ENCODE peak calls at places on chromosomes 1 and 21, in six cellular contexts. One of them, this sample, is unnamed. For H3K36me3, the result is how much of the 10 kb centered on the place peaks cover.

GRCh38 chr1:8560611-8561544 is 243.0 kb downstream of the SLC45A1 start:
- DNase-seq in heart right ventricle: no peak
- DNase-seq in HCT116: peak
- DNase-seq in stomach: no peak
- DNase-seq in GM23248: peak
- DNase-seq in endothelial cell of umbilical vein: peak
- DNase-seq in this sample: no peak

GRCh38 chr1:218823291-218823900 is 350.3 kb upstream of the LYPLAL1 start:
- DNase-seq in HCT116: peak
- DNase-seq in stomach: no peak
- DNase-seq in GM23248: peak
- DNase-seq in endothelial cell of umbilical vein: no peak
- DNase-seq in heart right ventricle: no peak
- DNase-seq in this sample: no peak

GRCh38 chr1:44775930-44776748 is 799 bp downstream of the RPS8 start:
- DNase-seq in GM23248: peak
- DNase-seq in endothelial cell of umbilical vein: peak
- DNase-seq in heart right ventricle: no peak
- DNase-seq in HCT116: no peak
- DNase-seq in stomach: no peak
- DNase-seq in this sample: no peak

GRCh38 chr1:196074182-196074581 is 534.1 kb downstream of the KCNT2 start:
- DNase-seq in GM23248: no peak
- DNase-seq in HCT116: no peak
- DNase-seq in stomach: no peak
- DNase-seq in heart right ventricle: no peak
- DNase-seq in endothelial cell of umbilical vein: no peak
- DNase-seq in this sample: no peak

GRCh38 chr1:173127369-173128307 is 76.9 kb upstream of the TNFSF18 start:
- DNase-seq in GM23248: no peak
- DNase-seq in heart right ventricle: no peak
- DNase-seq in HCT116: no peak
- DNase-seq in endothelial cell of umbilical vein: no peak
- DNase-seq in stomach: peak
- DNase-seq in this sample: no peak

GRCh38 chr21:39381009-39381408 is 32.1 kb upstream of the HMGN1 start:
- DNase-seq in heart right ventricle: no peak
- DNase-seq in GM23248: peak
- DNase-seq in stomach: no peak
- DNase-seq in HCT116: no peak
- DNase-seq in endothelial cell of umbilical vein: no peak
- DNase-seq in this sample: no peak

GRCh38 chr1:212669600-212669999 is 30.0 kb downstream of the BATF3 start:
- DNase-seq in endothelial cell of umbilical vein: no peak
- DNase-seq in stomach: no peak
- DNase-seq in HCT116: no peak
- DNase-seq in GM23248: no peak
- DNase-seq in heart right ventricle: no peak
- DNase-seq in this sample: peak

GRCh38 chr1:30713211-30713770 is 10.1 kb downstream of the MATN1 start:
- DNase-seq in endothelial cell of umbilical vein: no peak
- DNase-seq in stomach: no peak
- DNase-seq in HCT116: no peak
- DNase-seq in heart right ventricle: no peak
- DNase-seq in GM23248: peak
- DNase-seq in this sample: no peak

GRCh38 chr1:19385869-19386591 is 73.9 kb downstream of the SLC66A1 start:
- DNase-seq in endothelial cell of umbilical vein: peak
- DNase-seq in HCT116: no peak
- DNase-seq in GM23248: peak
- DNase-seq in stomach: peak
- DNase-seq in heart right ventricle: peak
- DNase-seq in this sample: no peak

GRCh38 chr1:83998599-83999315 is at the start of gene TTLL7:
- DNase-seq in HCT116: no peak
- DNase-seq in heart right ventricle: peak
- DNase-seq in GM23248: peak
- DNase-seq in endothelial cell of umbilical vein: peak
- DNase-seq in stomach: peak
- DNase-seq in this sample: no peak

GRCh38 chr1:14626869-14627607 is 28.6 kb downstream of the KAZN start:
- DNase-seq in HCT116: no peak
- DNase-seq in heart right ventricle: peak
- DNase-seq in stomach: no peak
- DNase-seq in GM23248: no peak
- DNase-seq in endothelial cell of umbilical vein: no peak
- DNase-seq in this sample: no peak

GRCh38 chr1:97508653-97509218 is 412.1 kb downstream of the DPYD start:
- DNase-seq in endothelial cell of umbilical vein: no peak
- DNase-seq in stomach: no peak
- DNase-seq in heart right ventricle: peak
- DNase-seq in HCT116: no peak
- DNase-seq in GM23248: no peak
- DNase-seq in this sample: no peak

GRCh38 chr1:154445040-154445472 is 39.9 kb downstream of the IL6R start:
- DNase-seq in HCT116: no peak
- DNase-seq in stomach: no peak
- DNase-seq in endothelial cell of umbilical vein: no peak
- DNase-seq in GM23248: peak
- DNase-seq in heart right ventricle: no peak
- DNase-seq in this sample: no peak

GRCh38 chr1:16321176-16321867 is 31.0 kb downstream of the FBXO42 start:
- DNase-seq in HCT116: no peak
- DNase-seq in stomach: no peak
- DNase-seq in endothelial cell of umbilical vein: no peak
- DNase-seq in GM23248: peak
- DNase-seq in heart right ventricle: no peak
- DNase-seq in this sample: no peak

GRCh38 chr1:85280636-85281035 is 4.2 kb upstream of the BCL10 start:
- DNase-seq in endothelial cell of umbilical vein: no peak
- DNase-seq in heart right ventricle: no peak
- DNase-seq in stomach: no peak
- DNase-seq in HCT116: no peak
- DNase-seq in GM23248: no peak
- DNase-seq in this sample: no peak

GRCh38 chr1:93716974-93717373 is 35.3 kb upstream of the BCAR3 start:
- DNase-seq in HCT116: no peak
- DNase-seq in heart right ventricle: no peak
- DNase-seq in endothelial cell of umbilical vein: no peak
- DNase-seq in stomach: no peak
- DNase-seq in GM23248: peak
- DNase-seq in this sample: no peak

GRCh38 chr1:64877598-64877997 is 88.8 kb downstream of the JAK1 start:
- DNase-seq in HCT116: no peak
- DNase-seq in heart right ventricle: no peak
- DNase-seq in endothelial cell of umbilical vein: no peak
- DNase-seq in stomach: no peak
- DNase-seq in GM23248: no peak
- DNase-seq in this sample: no peak

GRCh38 chr1:7097938-7098592 is 312.8 kb downstream of the CAMTA1 start:
- DNase-seq in endothelial cell of umbilical vein: no peak
- DNase-seq in stomach: no peak
- DNase-seq in GM23248: no peak
- DNase-seq in HCT116: no peak
- DNase-seq in heart right ventricle: no peak
- DNase-seq in this sample: no peak

GRCh38 chr1:7101187-7101586 is 315.9 kb downstream of the CAMTA1 start:
- DNase-seq in GM23248: no peak
- DNase-seq in HCT116: no peak
- DNase-seq in stomach: no peak
- DNase-seq in endothelial cell of umbilical vein: no peak
- DNase-seq in heart right ventricle: no peak
- DNase-seq in this sample: no peak

GRCh38 chr1:7098641-7099040 is 313.4 kb downstream of the CAMTA1 start:
- DNase-seq in endothelial cell of umbilical vein: no peak
- DNase-seq in heart right ventricle: no peak
- DNase-seq in GM23248: no peak
- DNase-seq in stomach: no peak
- DNase-seq in HCT116: no peak
- DNase-seq in this sample: no peak

GRCh38 chr1:7103322-7104052 is 318.2 kb downstream of the CAMTA1 start:
- DNase-seq in stomach: no peak
- DNase-seq in HCT116: peak
- DNase-seq in GM23248: no peak
- DNase-seq in endothelial cell of umbilical vein: no peak
- DNase-seq in heart right ventricle: no peak
- DNase-seq in this sample: no peak

DNA sequence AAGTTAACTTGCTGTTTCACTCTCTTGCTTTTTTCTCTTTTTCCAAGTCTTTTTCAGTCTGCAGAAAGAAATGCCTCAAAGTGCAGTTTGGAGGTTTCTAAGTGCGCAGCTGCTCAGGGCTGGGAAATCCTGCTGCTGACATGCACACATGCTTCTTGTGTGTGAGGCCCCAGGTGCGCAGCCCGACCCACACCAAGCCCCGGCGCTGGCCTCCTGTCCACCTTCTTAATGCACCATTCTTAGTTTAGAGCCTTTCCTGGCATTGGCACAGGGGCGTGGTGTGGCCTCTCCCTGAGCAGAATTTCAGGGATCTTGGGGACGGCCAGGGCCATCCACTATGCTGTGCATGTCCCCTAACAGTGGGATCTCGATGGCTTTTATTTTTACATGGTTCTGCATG is 315.2 kb downstream of the CAMTA1 start:
- DNase-seq in heart right ventricle: no peak
- DNase-seq in endothelial cell of umbilical vein: no peak
- DNase-seq in HCT116: no peak
- DNase-seq in stomach: no peak
- DNase-seq in GM23248: no peak
- DNase-seq in this sample: no peak
- H3K36me3 ChIP-seq in heart right ventricle: under half
- H3K36me3 ChIP-seq in endothelial cell of umbilical vein: under half
- H3K36me3 ChIP-seq in HCT116: under half
- H3K36me3 ChIP-seq in stomach: under half
- H3K36me3 ChIP-seq in GM23248: under half
- H3K36me3 ChIP-seq in this sample: under half

DNA sequence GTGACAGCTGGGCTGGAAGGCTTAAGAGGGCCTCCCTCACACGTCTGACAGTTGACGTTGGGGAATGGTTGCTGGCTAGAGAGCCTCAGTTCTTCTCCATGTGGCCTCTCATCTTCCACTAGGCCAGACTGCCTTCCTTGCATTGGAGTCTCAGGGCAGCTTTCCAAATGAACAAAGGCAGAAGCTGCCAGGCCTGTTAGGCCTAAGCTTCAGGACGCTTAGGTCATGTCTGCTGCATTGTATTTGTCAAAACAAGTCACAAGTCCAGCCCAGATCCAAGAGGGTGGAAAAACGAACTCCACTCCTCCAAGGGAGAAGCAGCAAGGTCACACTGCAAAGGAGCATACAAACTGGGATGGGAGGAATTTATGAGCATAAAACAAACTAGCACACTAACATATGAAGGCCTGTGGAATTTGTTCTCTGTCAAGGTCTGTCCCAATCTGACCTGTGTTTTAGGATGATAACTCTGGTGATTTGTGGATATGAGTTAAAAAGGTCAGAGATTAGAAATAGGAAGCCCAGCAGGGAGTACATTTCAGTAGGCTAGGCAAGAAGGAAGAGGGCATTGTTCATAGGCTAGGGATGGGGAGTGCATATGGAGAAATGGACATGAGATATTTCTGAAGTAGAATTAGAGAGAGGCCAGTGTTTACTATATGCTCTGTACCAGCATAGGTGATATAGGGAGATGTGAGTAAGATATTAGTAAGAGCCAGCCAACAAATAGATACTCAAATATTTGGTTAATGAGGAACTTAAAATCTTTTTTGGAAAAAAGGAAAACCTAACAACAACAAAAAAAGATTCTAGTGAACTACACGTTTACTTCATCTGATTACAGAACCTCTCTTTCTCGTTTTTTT is 29.1 kb upstream of the CNN3 start:
- DNase-seq in HCT116: no peak
- DNase-seq in endothelial cell of umbilical vein: peak
- DNase-seq in GM23248: peak
- DNase-seq in heart right ventricle: peak
- DNase-seq in stomach: no peak
- DNase-seq in this sample: no peak
- H3K36me3 ChIP-seq in HCT116: under half
- H3K36me3 ChIP-seq in endothelial cell of umbilical vein: under half
- H3K36me3 ChIP-seq in GM23248: under half
- H3K36me3 ChIP-seq in heart right ventricle: under half
- H3K36me3 ChIP-seq in stomach: under half
- H3K36me3 ChIP-seq in this sample: under half

DNA sequence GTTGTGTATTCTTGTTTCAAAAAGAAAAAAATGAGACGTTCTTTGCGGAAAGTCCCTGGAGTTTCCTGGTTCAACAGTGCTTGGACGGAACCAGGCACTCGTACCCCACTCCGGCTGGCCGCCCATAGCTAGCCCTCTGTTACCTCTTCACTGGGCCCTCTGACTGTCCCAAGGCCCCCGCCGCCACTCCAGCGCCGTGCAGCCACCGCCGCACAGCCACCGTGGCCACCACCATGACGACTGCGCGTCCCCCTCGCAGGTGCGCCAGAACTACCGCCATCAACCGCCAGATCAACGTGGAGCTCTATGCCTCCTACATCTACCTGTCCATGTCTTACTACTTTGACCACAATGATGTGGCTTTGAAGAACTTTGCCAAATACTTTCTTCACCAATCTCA is 9.6 kb downstream of the SNIP1 start:
- DNase-seq in heart right ventricle: no peak
- DNase-seq in stomach: no peak
- DNase-seq in endothelial cell of umbilical vein: no peak
- DNase-seq in GM23248: no peak
- DNase-seq in HCT116: no peak
- DNase-seq in this sample: no peak
- H3K36me3 ChIP-seq in heart right ventricle: half or more
- H3K36me3 ChIP-seq in stomach: half or more
- H3K36me3 ChIP-seq in endothelial cell of umbilical vein: under half
- H3K36me3 ChIP-seq in GM23248: half or more
- H3K36me3 ChIP-seq in HCT116: under half
- H3K36me3 ChIP-seq in this sample: half or more

GRCh38 chr1:25494952-25495351 is 48.5 kb upstream of the LDLRAP1 start:
- DNase-seq in endothelial cell of umbilical vein: no peak
- DNase-seq in GM23248: no peak
- DNase-seq in heart right ventricle: no peak
- DNase-seq in stomach: no peak
- DNase-seq in HCT116: no peak
- DNase-seq in this sample: no peak
- H3K36me3 ChIP-seq in endothelial cell of umbilical vein: under half
- H3K36me3 ChIP-seq in GM23248: under half
- H3K36me3 ChIP-seq in heart right ventricle: half or more
- H3K36me3 ChIP-seq in stomach: half or more
- H3K36me3 ChIP-seq in HCT116: under half
- H3K36me3 ChIP-seq in this sample: half or more

This sample was measured in vagina.